ENCODE peak calls at places on chromosomes 4 and X, in six cellular contexts. I is pancreas, H is small intestine, O is bronchial epithelial cell, S is A549, P is fibroblast of lung. J is an unnamed sample.

GRCh38 chr4:70902577-70903281 is 560 bp downstream of the MOB1B start:
- DNase-seq in H (no peak), P (peak), S (peak), O (peak), I (no peak), J (no peak)

GRCh38 chrX:15221321-15221720 is 48.6 kb downstream of the ASB9 start:
- DNase-seq in H (no peak), O (no peak), I (no peak), S (no peak), P (no peak), J (no peak)

GRCh38 chr4:174080361-174080760 is 203.1 kb downstream of the FBXO8 start:
- DNase-seq in P (peak), S (no peak), I (no peak), H (no peak), O (peak), J (no peak)

GRCh38 chr4:32986236-32986635 is 2266.1 kb downstream of the PCDH7 start:
- DNase-seq in S (no peak), O (no peak), H (no peak), I (no peak), P (no peak), J (no peak)

GRCh38 chr4:87042986-87043820 is 108.4 kb downstream of the AFF1 start:
- DNase-seq in P (no peak), S (no peak), H (no peak), O (no peak), I (no peak), J (no peak)

GRCh38 chr4:155787113-155787710 is 28.4 kb downstream of the GUCY1B1 start:
- DNase-seq in H (peak), P (peak), I (no peak), S (peak), O (peak), J (peak)

GRCh38 chr4:6199344-6199921 is 916 bp downstream of the JAKMIP1 start:
- DNase-seq in P (no peak), S (peak), I (no peak), H (no peak), O (no peak), J (no peak)

GRCh38 chr4:472881-473574 is 25.9 kb downstream of the ZNF721 start:
- DNase-seq in H (no peak), S (peak), O (peak), P (peak), I (peak), J (peak)

GRCh38 chr4:129362685-129363274 is 266.8 kb downstream of the C4orf33 start:
- DNase-seq in I (peak), P (peak), H (peak), S (peak), O (peak), J (peak)

GRCh38 chr4:1414831-1415680 is 8.8 kb upstream of the NKX1-1 start:
- DNase-seq in H (no peak), I (peak), S (no peak), O (no peak), P (no peak), J (no peak)

GRCh38 chr4:98510757-98511517 is 147.5 kb downstream of the TSPAN5 start:
- DNase-seq in I (no peak), H (no peak), O (peak), P (peak), S (no peak), J (no peak)

GRCh38 chr4:726816-727215 is 21.2 kb downstream of the PCGF3 start:
- DNase-seq in H (no peak), O (no peak), P (no peak), I (no peak), S (no peak), J (no peak)

GRCh38 chr4:98691588-98691987 is 33.2 kb upstream of the TSPAN5 start:
- DNase-seq in I (no peak), O (no peak), H (no peak), S (no peak), P (no peak), J (no peak)

GRCh38 chrX:138018145-138018799 is 452.3 kb downstream of the ZIC3 start:
- DNase-seq in H (no peak), P (peak), O (no peak), S (peak), I (no peak), J (no peak)

GRCh38 chrX:18833071-18833731 is 125.8 kb downstream of the PPEF1 start:
- DNase-seq in O (no peak), P (peak), H (no peak), I (no peak), S (no peak), J (no peak)

GRCh38 chrX:94560930-94561329 is 886.9 kb downstream of the FAM133A start:
- DNase-seq in I (no peak), O (no peak), P (no peak), H (no peak), S (no peak), J (no peak)

GRCh38 chr4:55560096-55560495 is 13.4 kb upstream of the CLOCK start:
- DNase-seq in H (no peak), I (no peak), S (no peak), O (no peak), P (no peak), J (no peak)

GRCh38 chr4:23038626-23039245 is 346.0 kb downstream of the GBA3 start:
- DNase-seq in O (no peak), S (no peak), H (no peak), P (no peak), I (no peak), J (no peak)

GRCh38 chr4:56424697-56425514 is 10.5 kb downstream of the PPAT start:
- DNase-seq in H (peak), O (peak), I (no peak), P (peak), S (peak), J (peak)

GRCh38 chrX:109294097-109294815 is 187.6 kb downstream of the GUCY2F start:
- DNase-seq in H (no peak), P (no peak), O (peak), I (no peak), S (no peak), J (no peak)

GRCh38 chr4:124423160-124423559 is 289.4 kb downstream of the ANKRD50 start:
- DNase-seq in O (peak), I (no peak), H (peak), P (peak), S (no peak), J (no peak)

GRCh38 chr4:67909910-67910905 is 26.4 kb upstream of the TMPRSS11D start:
- DNase-seq in O (peak), P (peak), I (no peak), H (peak), S (peak), J (peak)

GRCh38 chrX:115367956-115368355 is 78.4 kb downstream of the LUZP4 start:
- DNase-seq in H (no peak), O (peak), P (peak), S (peak), I (no peak), J (no peak)

GRCh38 chrX:40094900-40095587 is 2.7 kb downstream of the BCOR start:
- DNase-seq in O (no peak), I (no peak), H (no peak), S (no peak), P (no peak), J (no peak)
- H3K4me3 ChIP-seq in O (peak), I (peak), H (peak), S (peak), P (peak), J (peak)

GRCh38 chrX:150982786-150983525 is at the start of gene HMGB3:
- DNase-seq in P (peak), S (peak), I (peak), H (peak), O (peak), J (peak)
- H3K4me3 ChIP-seq in P (peak), S (peak), I (peak), H (peak), O (peak), J (peak)

GRCh38 chr4:113564493-113564892 is 197.0 kb downstream of the CAMK2D start:
- DNase-seq in S (no peak), H (no peak), I (no peak), O (no peak), P (no peak), J (no peak)
- H3K4me3 ChIP-seq in S (no peak), H (no peak), I (no peak), O (no peak), P (no peak), J (no peak)

DNA sequence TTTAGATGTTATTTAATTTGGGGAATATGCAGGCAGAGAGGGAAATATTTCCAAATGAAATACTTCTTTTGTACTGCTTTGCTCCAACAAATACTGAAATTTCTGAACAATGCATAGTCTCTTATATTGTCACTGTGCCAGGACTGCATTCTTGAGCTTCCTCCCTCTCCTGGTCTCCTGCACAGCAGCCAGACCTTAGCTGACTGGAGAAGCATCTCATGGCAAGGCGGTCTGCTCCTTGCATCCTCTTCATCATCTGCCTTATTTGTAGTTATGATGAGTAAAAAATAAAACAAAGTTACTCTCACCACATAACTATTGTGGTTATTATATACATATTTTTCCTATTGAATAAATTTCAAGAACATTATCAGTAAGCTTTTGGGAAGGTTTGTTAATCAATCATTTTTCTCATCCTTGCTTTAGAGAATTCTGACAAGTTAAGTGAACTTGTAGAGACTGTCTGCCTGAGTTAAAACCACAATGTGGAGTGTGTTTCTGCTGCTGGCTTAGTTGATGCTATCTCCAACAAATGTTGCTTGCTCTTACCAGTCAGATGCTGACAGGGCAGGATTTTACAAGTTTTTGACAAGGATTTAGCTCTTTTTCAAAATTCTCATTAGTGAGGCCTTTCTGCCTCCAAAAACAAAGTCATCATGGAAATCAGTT is 153.6 kb downstream of the SOWAHB start:
- DNase-seq in I (no peak), O (no peak), P (peak), H (no peak), S (no peak), J (peak)
- H3K4me3 ChIP-seq in I (no peak), O (no peak), P (no peak), H (no peak), S (no peak), J (no peak)

DNA sequence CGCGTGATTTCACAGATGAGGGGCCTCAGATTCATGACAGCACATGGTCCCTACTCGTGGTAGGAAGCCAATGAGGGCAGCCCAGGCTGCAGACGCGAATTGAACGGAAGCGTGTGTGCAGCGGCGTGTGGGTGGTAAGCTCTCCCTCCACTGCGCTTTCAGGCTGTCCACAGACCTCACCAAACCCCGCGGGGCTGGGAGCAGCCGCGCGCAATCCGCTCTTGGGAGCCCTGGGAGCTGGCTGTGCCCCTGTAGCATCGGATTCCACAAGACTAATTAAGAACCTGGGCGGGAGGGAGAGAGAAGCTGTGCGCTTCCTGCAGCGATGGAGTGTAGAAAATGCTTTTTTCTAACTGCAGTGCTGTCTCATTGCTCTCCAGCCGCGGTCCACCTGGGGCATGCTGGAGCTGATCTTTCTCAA is 134.9 kb downstream of the STOX2 start:
- DNase-seq in O (no peak), I (no peak), S (no peak), P (peak), H (no peak), J (no peak)
- H3K4me3 ChIP-seq in O (peak), I (no peak), S (no peak), P (no peak), H (no peak), J (no peak)

J was measured in HAP-1.